ENCODE peak calls at places on chromosomes 16 and 17, in four cellular contexts. Z, F, X and W are unnamed samples.

GRCh38 chr17:16106161-16106891 is 106.7 kb downstream of the TTC19 start:
- DNase-seq in Z (no peak), F (no peak), X (no peak), W (no peak)

GRCh38 chr17:78416791-78417530 is 38.5 kb downstream of the PGS1 start:
- DNase-seq in Z (no peak), F (no peak), X (no peak), W (no peak)

GRCh38 chr17:43846963-43847369 is at the start of gene CD300LG:
- DNase-seq in Z (no peak), F (no peak), X (no peak), W (no peak)

GRCh38 chr17:78529871-78530670 is 47.1 kb downstream of the DNAH17 start:
- DNase-seq in Z (no peak), F (no peak), X (no peak), W (no peak)

GRCh38 chr17:58680038-58680369 is 11.8 kb downstream of the TEX14 start:
- DNase-seq in Z (no peak), F (no peak), X (no peak), W (no peak)

GRCh38 chr17:77454560-77455095 is 313.9 kb downstream of the SEC14L1 start:
- DNase-seq in Z (no peak), F (no peak), X (no peak), W (no peak)

GRCh38 chr16:22635801-22636200 is 125.1 kb downstream of the NPIPB5 start:
- DNase-seq in Z (no peak), F (no peak), X (no peak), W (no peak)

GRCh38 chr16:47244206-47244605 is 100.5 kb upstream of the NETO2 start:
- DNase-seq in Z (no peak), F (no peak), X (no peak), W (no peak)

GRCh38 chr16:82329504-82330192 is 159.6 kb upstream of the MPHOSPH6 start:
- DNase-seq in Z (no peak), F (no peak), X (no peak), W (no peak)

GRCh38 chr16:28010671-28011070 is 52.8 kb downstream of the GSG1L start:
- DNase-seq in Z (no peak), F (no peak), X (no peak), W (no peak)

GRCh38 chr17:7021993-7022778 is 664 bp upstream of the BCL6B start:
- DNase-seq in Z (peak; percentile 63), F (peak; percentile 66), X (no peak), W (peak; percentile 91)

GRCh38 chr17:65434251-65434650 is 127.2 kb downstream of the AXIN2 start:
- DNase-seq in Z (no peak), F (no peak), X (peak; percentile 82), W (no peak)